ENCODE peak calls at places on chromosome 18, in six cellular contexts. One of them, this sample, is unnamed.
A peak's percentile ranks its signal among the peaks of the same experiment; 100 is the strongest.

GRCh38 chr18:36181898-36182506 is 5.3 kb upstream of the MOCOS start:
- DNase-seq in HepG2: peak; percentile 42
- DNase-seq in SK-N-SH: no peak
- DNase-seq in K562: no peak
- DNase-seq in H1: no peak
- DNase-seq in GM12878: no peak
- DNase-seq in this sample: no peak

GRCh38 chr18:57561728-57562423 is 24.6 kb downstream of the FECH start:
- DNase-seq in HepG2: peak; percentile 47
- DNase-seq in SK-N-SH: peak; percentile 68
- DNase-seq in H1: no peak
- DNase-seq in K562: peak; percentile 63
- DNase-seq in GM12878: no peak
- DNase-seq in this sample: peak; percentile 32

GRCh38 chr18:44802508-44802907 is 121.8 kb downstream of the SETBP1 start:
- DNase-seq in SK-N-SH: no peak
- DNase-seq in H1: no peak
- DNase-seq in GM12878: no peak
- DNase-seq in K562: no peak
- DNase-seq in HepG2: no peak
- DNase-seq in this sample: no peak

GRCh38 chr18:8754995-8755955 is 49.9 kb downstream of the MTCL1 start:
- DNase-seq in SK-N-SH: no peak
- DNase-seq in K562: no peak
- DNase-seq in H1: no peak
- DNase-seq in HepG2: no peak
- DNase-seq in GM12878: peak; percentile 7
- DNase-seq in this sample: no peak

GRCh38 chr18:49510393-49511115 is 23.5 kb upstream of the C18orf32 start:
- DNase-seq in GM12878: no peak
- DNase-seq in H1: no peak
- DNase-seq in SK-N-SH: peak; percentile 69
- DNase-seq in K562: peak; percentile 39
- DNase-seq in HepG2: no peak
- DNase-seq in this sample: peak; percentile 47

GRCh38 chr18:66043009-66043408 is 292.2 kb downstream of the CDH7 start:
- DNase-seq in HepG2: no peak
- DNase-seq in K562: no peak
- DNase-seq in GM12878: no peak
- DNase-seq in H1: no peak
- DNase-seq in SK-N-SH: no peak
- DNase-seq in this sample: no peak

GRCh38 chr18:28855524-28855923 is 678.6 kb upstream of the CDH2 start:
- DNase-seq in HepG2: no peak
- DNase-seq in K562: no peak
- DNase-seq in GM12878: no peak
- DNase-seq in H1: no peak
- DNase-seq in SK-N-SH: no peak
- DNase-seq in this sample: no peak

GRCh38 chr18:38611036-38611964 is 1045.7 kb upstream of the CELF4 start:
- DNase-seq in K562: no peak
- DNase-seq in HepG2: no peak
- DNase-seq in GM12878: peak; percentile 94
- DNase-seq in SK-N-SH: no peak
- DNase-seq in H1: no peak
- DNase-seq in this sample: no peak

GRCh38 chr18:23453657-23454011 is 547 bp downstream of the RIOK3 start:
- DNase-seq in GM12878: no peak
- DNase-seq in H1: no peak
- DNase-seq in SK-N-SH: no peak
- DNase-seq in HepG2: peak; percentile 23
- DNase-seq in K562: no peak
- DNase-seq in this sample: no peak

GRCh38 chr18:76232813-76233212 is 262.2 kb downstream of the ZNF516 start:
- DNase-seq in SK-N-SH: no peak
- DNase-seq in GM12878: no peak
- DNase-seq in HepG2: no peak
- DNase-seq in H1: no peak
- DNase-seq in K562: no peak
- DNase-seq in this sample: no peak

GRCh38 chr18:31990823-31991222 is 27.8 kb upstream of the RNF125 start:
- DNase-seq in SK-N-SH: no peak
- DNase-seq in K562: no peak
- DNase-seq in HepG2: no peak
- DNase-seq in GM12878: peak; percentile 62
- DNase-seq in H1: no peak
- DNase-seq in this sample: no peak

GRCh38 chr18:6414723-6415362 is at the start of gene L3MBTL4:
- DNase-seq in SK-N-SH: peak; percentile 87
- DNase-seq in K562: no peak
- DNase-seq in H1: no peak
- DNase-seq in GM12878: no peak
- DNase-seq in HepG2: no peak
- DNase-seq in this sample: no peak

GRCh38 chr18:79988925-79989361 is 580 bp upstream of the TXNL4A start:
- DNase-seq in GM12878: no peak
- DNase-seq in SK-N-SH: no peak
- DNase-seq in HepG2: no peak
- DNase-seq in H1: no peak
- DNase-seq in K562: no peak
- DNase-seq in this sample: peak; percentile 29

GRCh38 chr18:79383388-79384056 is 12.2 kb upstream of the NFATC1 start:
- DNase-seq in SK-N-SH: peak; percentile 36
- DNase-seq in H1: no peak
- DNase-seq in GM12878: no peak
- DNase-seq in K562: no peak
- DNase-seq in HepG2: no peak
- DNase-seq in this sample: no peak

GRCh38 chr18:9526458-9526857 is 51.1 kb downstream of the RALBP1 start:
- DNase-seq in K562: no peak
- DNase-seq in H1: no peak
- DNase-seq in HepG2: no peak
- DNase-seq in SK-N-SH: no peak
- DNase-seq in GM12878: no peak
- DNase-seq in this sample: no peak

GRCh38 chr18:64095056-64095455 is 53.8 kb downstream of the LINC00305 start:
- DNase-seq in K562: no peak
- DNase-seq in SK-N-SH: no peak
- DNase-seq in HepG2: no peak
- DNase-seq in H1: no peak
- DNase-seq in GM12878: no peak
- DNase-seq in this sample: no peak

GRCh38 chr18:46158498-46158897 is 54.3 kb downstream of the HAUS1 start:
- DNase-seq in HepG2: no peak
- DNase-seq in SK-N-SH: no peak
- DNase-seq in GM12878: no peak
- DNase-seq in K562: no peak
- DNase-seq in H1: no peak
- DNase-seq in this sample: no peak

GRCh38 chr18:55587341-55588000 is 521 bp downstream of the TCF4 start:
- DNase-seq in H1: no peak
- DNase-seq in GM12878: no peak
- DNase-seq in K562: peak; percentile 51
- DNase-seq in SK-N-SH: peak; percentile 76
- DNase-seq in HepG2: no peak
- DNase-seq in this sample: no peak

GRCh38 chr18:23377669-23378469 is 75.2 kb upstream of the RIOK3 start:
- DNase-seq in HepG2: peak; percentile 60
- DNase-seq in SK-N-SH: no peak
- DNase-seq in K562: no peak
- DNase-seq in GM12878: peak; percentile 39
- DNase-seq in H1: no peak
- DNase-seq in this sample: no peak

GRCh38 chr18:5879479-5879882 is 15.8 kb downstream of the TMEM200C start:
- DNase-seq in K562: peak; percentile 27
- DNase-seq in SK-N-SH: peak; percentile 39
- DNase-seq in HepG2: peak; percentile 24
- DNase-seq in H1: no peak
- DNase-seq in GM12878: no peak
- DNase-seq in this sample: peak; percentile 12

GRCh38 chr18:55695091-55695490 is 107.1 kb upstream of the TCF4 start:
- DNase-seq in HepG2: no peak
- DNase-seq in SK-N-SH: no peak
- DNase-seq in H1: no peak
- DNase-seq in GM12878: no peak
- DNase-seq in K562: no peak
- DNase-seq in this sample: no peak

GRCh38 chr18:22167471-22168151 is 1.8 kb upstream of the GATA6 start:
- DNase-seq in GM12878: no peak
- DNase-seq in HepG2: no peak
- DNase-seq in H1: no peak
- DNase-seq in SK-N-SH: peak; percentile 40
- DNase-seq in K562: no peak
- DNase-seq in this sample: no peak

GRCh38 chr18:22167091-22167470 is 2.3 kb upstream of the GATA6 start:
- DNase-seq in GM12878: no peak
- DNase-seq in K562: no peak
- DNase-seq in SK-N-SH: no peak
- DNase-seq in HepG2: no peak
- DNase-seq in H1: no peak
- DNase-seq in this sample: no peak

GRCh38 chr18:22169011-22169888 is at the start of gene GATA6:
- DNase-seq in SK-N-SH: peak; percentile 69
- DNase-seq in HepG2: peak; percentile 84
- DNase-seq in H1: peak; percentile 80
- DNase-seq in GM12878: no peak
- DNase-seq in K562: peak; percentile 75
- DNase-seq in this sample: peak; percentile 71

GRCh38 chr18:22169889-22170420 is 566 bp downstream of the GATA6 start:
- DNase-seq in H1: no peak
- DNase-seq in K562: no peak
- DNase-seq in SK-N-SH: peak; percentile 32
- DNase-seq in GM12878: no peak
- DNase-seq in HepG2: peak; percentile 7
- DNase-seq in this sample: no peak

GRCh38 chr18:22168360-22168921 is 948 bp upstream of the GATA6 start:
- DNase-seq in SK-N-SH: peak; percentile 41
- DNase-seq in K562: peak; percentile 56
- DNase-seq in H1: no peak
- DNase-seq in HepG2: peak; percentile 28
- DNase-seq in GM12878: no peak
- DNase-seq in this sample: no peak
- H3K4me3 ChIP-seq in SK-N-SH: no peak overlapping the region
- H3K4me3 ChIP-seq in K562: no peak overlapping the region
- H3K4me3 ChIP-seq in H1: peak overlapping the region; percentile 34
- H3K4me3 ChIP-seq in HepG2: peak overlapping the region; percentile 85
- H3K4me3 ChIP-seq in GM12878: no peak overlapping the region
- H3K4me3 ChIP-seq in this sample: no peak overlapping the region

GRCh38 chr18:3665780-3666525 is 216.0 kb downstream of the TGIF1 start:
- DNase-seq in SK-N-SH: peak; percentile 82
- DNase-seq in GM12878: peak; percentile 30
- DNase-seq in HepG2: peak; percentile 99
- DNase-seq in H1: peak; percentile 81
- DNase-seq in K562: peak; percentile 86
- DNase-seq in this sample: peak; percentile 85

GRCh38 chr18:3665187-3665586 is 215.2 kb downstream of the TGIF1 start:
- DNase-seq in H1: no peak
- DNase-seq in HepG2: no peak
- DNase-seq in K562: no peak
- DNase-seq in GM12878: no peak
- DNase-seq in SK-N-SH: no peak
- DNase-seq in this sample: no peak

GRCh38 chr18:3666526-3667254 is 216.7 kb downstream of the TGIF1 start:
- DNase-seq in HepG2: no peak
- DNase-seq in SK-N-SH: no peak
- DNase-seq in GM12878: no peak
- DNase-seq in H1: no peak
- DNase-seq in K562: no peak
- DNase-seq in this sample: no peak

GRCh38 chr18:3663870-3664512 is 214.0 kb downstream of the TGIF1 start:
- DNase-seq in H1: no peak
- DNase-seq in K562: no peak
- DNase-seq in HepG2: peak; percentile 59
- DNase-seq in SK-N-SH: no peak
- DNase-seq in GM12878: no peak
- DNase-seq in this sample: no peak

DNA sequence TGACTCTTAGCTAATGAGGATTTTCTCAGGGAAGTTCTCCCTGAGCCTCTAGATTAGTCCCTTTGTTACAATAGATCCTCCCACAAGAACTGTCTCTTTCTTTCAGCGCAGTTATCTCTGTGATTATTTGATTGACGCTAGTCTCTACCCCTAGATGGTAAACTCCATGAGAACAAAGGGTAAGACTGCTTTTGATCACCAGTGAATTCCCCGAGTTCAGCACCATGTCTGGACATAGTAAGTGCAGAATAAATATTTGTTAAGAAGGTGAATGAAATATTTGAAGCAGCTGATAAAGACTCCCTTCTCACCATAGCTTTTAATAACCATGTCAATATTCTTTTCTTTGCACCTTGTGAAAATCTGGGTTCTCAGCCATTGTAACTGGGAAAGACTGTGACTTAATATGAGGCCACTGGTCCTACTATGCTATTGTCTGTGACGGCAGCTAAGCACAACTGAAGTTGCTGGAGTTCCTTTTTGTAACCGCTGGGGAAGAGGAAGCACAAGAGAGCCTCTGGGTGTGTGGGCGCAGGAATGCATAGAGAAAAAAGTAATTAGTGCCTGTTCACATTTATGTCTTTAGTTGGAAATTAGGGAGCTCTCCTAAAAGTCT is 214.7 kb downstream of the TGIF1 start:
- DNase-seq in HepG2: peak; percentile 95
- DNase-seq in GM12878: no peak
- DNase-seq in K562: peak; percentile 51
- DNase-seq in H1: no peak
- DNase-seq in SK-N-SH: no peak
- DNase-seq in this sample: peak; percentile 85
- TF ChIP-seq GABPA in HepG2: no peak
- TF ChIP-seq GABPA in GM12878: no peak
- TF ChIP-seq GABPA in K562: no peak
- TF ChIP-seq GABPA in H1: no peak
- TF ChIP-seq GABPA in SK-N-SH: no peak
- TF ChIP-seq GABPA in this sample: no peak

DNA sequence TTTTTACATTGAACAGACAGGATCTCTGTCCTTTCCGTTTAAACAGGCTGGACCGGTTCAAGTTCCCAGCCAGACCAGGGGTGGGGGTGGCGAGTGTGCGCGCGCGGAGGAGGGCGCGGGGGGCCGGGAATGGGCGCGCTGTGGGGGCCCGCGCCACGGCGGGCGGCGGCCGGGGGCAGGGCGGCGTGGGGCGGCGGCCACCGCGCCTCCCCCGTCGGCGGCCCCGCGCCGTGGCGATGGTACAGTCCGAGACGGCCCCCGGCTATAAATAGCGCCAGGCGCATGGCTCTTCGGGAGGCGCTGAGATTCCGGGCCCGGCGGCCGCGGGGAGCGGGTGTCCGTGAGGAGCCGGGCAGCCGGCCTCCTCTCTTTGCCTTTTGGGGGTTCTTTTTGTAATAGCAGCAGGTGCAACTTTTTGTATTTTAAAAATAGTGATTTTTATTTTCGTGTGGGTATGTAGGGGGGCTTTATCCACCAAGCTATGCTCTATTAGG is 434 bp upstream of the CELF4 start:
- DNase-seq in SK-N-SH: peak; percentile 95
- DNase-seq in H1: no peak
- DNase-seq in K562: peak; percentile 17
- DNase-seq in GM12878: no peak
- DNase-seq in HepG2: no peak
- DNase-seq in this sample: no peak
- H3K4me3 ChIP-seq in SK-N-SH: peak overlapping the region; percentile 54
- H3K4me3 ChIP-seq in H1: peak overlapping the region; percentile 84
- H3K4me3 ChIP-seq in K562: no peak overlapping the region
- H3K4me3 ChIP-seq in GM12878: no peak overlapping the region
- H3K4me3 ChIP-seq in HepG2: no peak overlapping the region
- H3K4me3 ChIP-seq in this sample: no peak overlapping the region

GRCh38 chr18:51867767-51868166 is 472.2 kb upstream of the DCC start:
- DNase-seq in K562: no peak
- DNase-seq in H1: no peak
- DNase-seq in HepG2: no peak
- DNase-seq in SK-N-SH: no peak
- DNase-seq in GM12878: no peak
- DNase-seq in this sample: no peak
- TF ChIP-seq GABPA in K562: no peak
- TF ChIP-seq GABPA in H1: no peak
- TF ChIP-seq GABPA in HepG2: no peak
- TF ChIP-seq GABPA in SK-N-SH: no peak
- TF ChIP-seq GABPA in GM12878: no peak
- TF ChIP-seq GABPA in this sample: no peak

This sample was measured in HL-60.